ENCODE peak calls at places on chromosome 11, in six cellular contexts. One of them, this sample, is unnamed.

GRCh38 chr11:122933434-122933833 is 48.2 kb downstream of the BSX start:
- DNase-seq in choroid plexus epithelial cell: no peak
- DNase-seq in HEK293T: no peak
- DNase-seq in GM19239: no peak
- DNase-seq in Peyer's patch: no peak
- DNase-seq in effector memory CD4-positive, alpha-beta T cell: no peak
- DNase-seq in this sample: no peak

GRCh38 chr11:2314136-2314524 is 12.3 kb downstream of the TSPAN32 start:
- DNase-seq in Peyer's patch: peak
- DNase-seq in choroid plexus epithelial cell: no peak
- DNase-seq in GM19239: no peak
- DNase-seq in effector memory CD4-positive, alpha-beta T cell: no peak
- DNase-seq in HEK293T: no peak
- DNase-seq in this sample: no peak

GRCh38 chr11:73143126-73143838 is 1.2 kb upstream of the FCHSD2 start:
- DNase-seq in effector memory CD4-positive, alpha-beta T cell: no peak
- DNase-seq in GM19239: no peak
- DNase-seq in choroid plexus epithelial cell: peak
- DNase-seq in Peyer's patch: peak
- DNase-seq in HEK293T: no peak
- DNase-seq in this sample: no peak

GRCh38 chr11:80855975-80856524 is 1415.2 kb upstream of the TENM4 start:
- DNase-seq in effector memory CD4-positive, alpha-beta T cell: no peak
- DNase-seq in HEK293T: no peak
- DNase-seq in GM19239: no peak
- DNase-seq in Peyer's patch: no peak
- DNase-seq in choroid plexus epithelial cell: peak
- DNase-seq in this sample: no peak

GRCh38 chr11:111841370-111842053 is 29.9 kb downstream of the ALG9 start:
- DNase-seq in Peyer's patch: peak
- DNase-seq in HEK293T: peak
- DNase-seq in choroid plexus epithelial cell: peak
- DNase-seq in GM19239: peak
- DNase-seq in effector memory CD4-positive, alpha-beta T cell: peak
- DNase-seq in this sample: peak

GRCh38 chr11:114026355-114026754 is 33.2 kb upstream of the ZBTB16 start:
- DNase-seq in choroid plexus epithelial cell: peak
- DNase-seq in Peyer's patch: peak
- DNase-seq in effector memory CD4-positive, alpha-beta T cell: no peak
- DNase-seq in GM19239: no peak
- DNase-seq in HEK293T: peak
- DNase-seq in this sample: no peak

GRCh38 chr11:79092791-79093313 is 348.0 kb downstream of the TENM4 start:
- DNase-seq in choroid plexus epithelial cell: peak
- DNase-seq in Peyer's patch: no peak
- DNase-seq in GM19239: no peak
- DNase-seq in HEK293T: no peak
- DNase-seq in effector memory CD4-positive, alpha-beta T cell: no peak
- DNase-seq in this sample: no peak

GRCh38 chr11:12287009-12287373 is 90.4 kb upstream of the PARVA start:
- DNase-seq in effector memory CD4-positive, alpha-beta T cell: no peak
- DNase-seq in choroid plexus epithelial cell: peak
- DNase-seq in HEK293T: no peak
- DNase-seq in Peyer's patch: no peak
- DNase-seq in GM19239: no peak
- DNase-seq in this sample: peak

GRCh38 chr11:74611369-74611861 is 19.0 kb downstream of the POLD3 start:
- DNase-seq in Peyer's patch: no peak
- DNase-seq in GM19239: no peak
- DNase-seq in choroid plexus epithelial cell: peak
- DNase-seq in effector memory CD4-positive, alpha-beta T cell: no peak
- DNase-seq in HEK293T: peak
- DNase-seq in this sample: no peak

GRCh38 chr11:86196924-86197323 is 47.6 kb upstream of the EED start:
- DNase-seq in Peyer's patch: no peak
- DNase-seq in HEK293T: no peak
- DNase-seq in choroid plexus epithelial cell: no peak
- DNase-seq in effector memory CD4-positive, alpha-beta T cell: no peak
- DNase-seq in GM19239: no peak
- DNase-seq in this sample: no peak

GRCh38 chr11:80330302-80330701 is 889.5 kb upstream of the TENM4 start:
- DNase-seq in GM19239: no peak
- DNase-seq in choroid plexus epithelial cell: peak
- DNase-seq in Peyer's patch: peak
- DNase-seq in effector memory CD4-positive, alpha-beta T cell: no peak
- DNase-seq in HEK293T: no peak
- DNase-seq in this sample: no peak

GRCh38 chr11:112025682-112026081 is 474 bp downstream of the DLAT start:
- DNase-seq in choroid plexus epithelial cell: peak
- DNase-seq in GM19239: no peak
- DNase-seq in HEK293T: no peak
- DNase-seq in effector memory CD4-positive, alpha-beta T cell: no peak
- DNase-seq in Peyer's patch: no peak
- DNase-seq in this sample: no peak

GRCh38 chr11:12478743-12479142 is 101.4 kb downstream of the PARVA start:
- DNase-seq in Peyer's patch: no peak
- DNase-seq in HEK293T: no peak
- DNase-seq in choroid plexus epithelial cell: peak
- DNase-seq in GM19239: no peak
- DNase-seq in effector memory CD4-positive, alpha-beta T cell: no peak
- DNase-seq in this sample: no peak